ENCODE peak calls at places on chromosomes 7 and 10, in six cellular contexts. One of them, this sample, is unnamed.

GRCh38 chr7:134613623-134614347 is 32.9 kb upstream of the BPGM start:
- DNase-seq in HepG2: no peak
- DNase-seq in GM12892: no peak
- DNase-seq in GM12878: no peak
- DNase-seq in K562: no peak
- DNase-seq in H1: no peak
- DNase-seq in this sample: no peak

GRCh38 chr10:114094795-114095194 is 51.1 kb downstream of the ADRB1 start:
- DNase-seq in HepG2: no peak
- DNase-seq in GM12892: no peak
- DNase-seq in GM12878: no peak
- DNase-seq in K562: no peak
- DNase-seq in H1: no peak
- DNase-seq in this sample: no peak

GRCh38 chr10:30637881-30638467 is 8.4 kb upstream of the LYZL2 start:
- DNase-seq in HepG2: peak; percentile 86
- DNase-seq in GM12892: no peak
- DNase-seq in GM12878: no peak
- DNase-seq in K562: no peak
- DNase-seq in H1: no peak
- DNase-seq in this sample: no peak

GRCh38 chr10:118543714-118544400 is 51.6 kb downstream of the PRLHR start:
- DNase-seq in HepG2: peak; percentile 28
- DNase-seq in GM12892: no peak
- DNase-seq in GM12878: no peak
- DNase-seq in K562: peak; percentile 58
- DNase-seq in H1: no peak
- DNase-seq in this sample: peak; percentile 26

GRCh38 chr10:80133221-80133620 is 691 bp downstream of the PLAC9 start:
- DNase-seq in HepG2: no peak
- DNase-seq in GM12892: no peak
- DNase-seq in GM12878: no peak
- DNase-seq in K562: no peak
- DNase-seq in H1: no peak
- DNase-seq in this sample: no peak

GRCh38 chr10:117318909-117319308 is 56.3 kb downstream of the PDZD8 start:
- DNase-seq in HepG2: no peak
- DNase-seq in GM12892: no peak
- DNase-seq in GM12878: no peak
- DNase-seq in K562: no peak
- DNase-seq in H1: no peak
- DNase-seq in this sample: no peak

GRCh38 chr7:20019757-20020432 is 197.3 kb downstream of the MACC1 start:
- DNase-seq in HepG2: no peak
- DNase-seq in GM12892: no peak
- DNase-seq in GM12878: peak; percentile 50
- DNase-seq in K562: no peak
- DNase-seq in H1: peak; percentile 15
- DNase-seq in this sample: no peak

GRCh38 chr10:46255696-46256355 is 31.0 kb upstream of the ANTXRL start:
- DNase-seq in HepG2: peak; percentile 43
- DNase-seq in GM12892: no peak
- DNase-seq in GM12878: no peak
- DNase-seq in K562: peak; percentile 80
- DNase-seq in H1: peak; percentile 62
- DNase-seq in this sample: peak; percentile 38

GRCh38 chr10:130363899-130364298 is 227.7 kb downstream of the GLRX3 start:
- DNase-seq in HepG2: no peak
- DNase-seq in GM12892: no peak
- DNase-seq in GM12878: no peak
- DNase-seq in K562: no peak
- DNase-seq in H1: no peak
- DNase-seq in this sample: no peak

GRCh38 chr10:31075434-31075833 is 43.8 kb upstream of the ZNF438 start:
- DNase-seq in HepG2: no peak
- DNase-seq in GM12892: no peak
- DNase-seq in GM12878: no peak
- DNase-seq in K562: no peak
- DNase-seq in H1: no peak
- DNase-seq in this sample: no peak

GRCh38 chr10:131702521-131703356 is 198.1 kb upstream of the PPP2R2D start:
- DNase-seq in HepG2: no peak
- DNase-seq in GM12892: no peak
- DNase-seq in GM12878: no peak
- DNase-seq in K562: no peak
- DNase-seq in H1: no peak
- DNase-seq in this sample: no peak

GRCh38 chr10:124842721-124843120 is 41.1 kb downstream of the ABRAXAS2 start:
- DNase-seq in HepG2: no peak
- DNase-seq in GM12892: no peak
- DNase-seq in GM12878: no peak
- DNase-seq in K562: no peak
- DNase-seq in H1: no peak
- DNase-seq in this sample: no peak

GRCh38 chr7:55484834-55485233 is 87.5 kb downstream of the VOPP1 start:
- DNase-seq in HepG2: no peak
- DNase-seq in GM12892: no peak
- DNase-seq in GM12878: no peak
- DNase-seq in K562: no peak
- DNase-seq in H1: no peak
- DNase-seq in this sample: no peak

GRCh38 chr7:42128703-42129102 is 108.3 kb downstream of the GLI3 start:
- DNase-seq in HepG2: no peak
- DNase-seq in GM12892: no peak
- DNase-seq in GM12878: no peak
- DNase-seq in K562: no peak
- DNase-seq in H1: no peak
- DNase-seq in this sample: no peak

GRCh38 chr7:129784783-129785456 is 167.8 kb downstream of the UBE2H start:
- DNase-seq in HepG2: no peak
- DNase-seq in GM12892: no peak
- DNase-seq in GM12878: peak; percentile 15
- DNase-seq in K562: peak; percentile 79
- DNase-seq in H1: no peak
- DNase-seq in this sample: peak; percentile 66

GRCh38 chr7:156019308-156019707 is 207.0 kb upstream of the SHH start:
- DNase-seq in HepG2: no peak
- DNase-seq in GM12892: no peak
- DNase-seq in GM12878: no peak
- DNase-seq in K562: no peak
- DNase-seq in H1: no peak
- DNase-seq in this sample: no peak

GRCh38 chr7:94223375-94224084 is 171.2 kb upstream of the COL1A2 start:
- DNase-seq in HepG2: no peak
- DNase-seq in GM12892: no peak
- DNase-seq in GM12878: no peak
- DNase-seq in K562: no peak
- DNase-seq in H1: peak; percentile 71
- DNase-seq in this sample: no peak

GRCh38 chr7:5425507-5426225 is 2.0 kb upstream of the TNRC18 start:
- DNase-seq in HepG2: peak; percentile 88
- DNase-seq in GM12892: no peak
- DNase-seq in GM12878: no peak
- DNase-seq in K562: peak; percentile 71
- DNase-seq in H1: no peak
- DNase-seq in this sample: no peak

GRCh38 chr7:129866251-129866650 is 86.5 kb downstream of the UBE2H start:
- DNase-seq in HepG2: no peak
- DNase-seq in GM12892: no peak
- DNase-seq in GM12878: no peak
- DNase-seq in K562: no peak
- DNase-seq in H1: no peak
- DNase-seq in this sample: no peak

GRCh38 chr10:99854860-99855259 is 72.4 kb downstream of the ABCC2 start:
- DNase-seq in HepG2: peak; percentile 41
- DNase-seq in GM12892: no peak
- DNase-seq in GM12878: no peak
- DNase-seq in K562: peak; percentile 16
- DNase-seq in H1: no peak
- DNase-seq in this sample: no peak

GRCh38 chr7:157347217-157347904 is 10.6 kb downstream of the DNAJB6 start:
- DNase-seq in HepG2: no peak
- DNase-seq in GM12892: no peak
- DNase-seq in GM12878: no peak
- DNase-seq in K562: no peak
- DNase-seq in H1: no peak
- DNase-seq in this sample: no peak

GRCh38 chr7:32019008-32019578 is 51.1 kb downstream of the PDE1C start:
- DNase-seq in HepG2: peak; percentile 48
- DNase-seq in GM12892: no peak
- DNase-seq in GM12878: no peak
- DNase-seq in K562: no peak
- DNase-seq in H1: no peak
- DNase-seq in this sample: no peak

GRCh38 chr7:12913002-12913401 is 225.6 kb downstream of the ARL4A start:
- DNase-seq in HepG2: no peak
- DNase-seq in GM12892: no peak
- DNase-seq in GM12878: no peak
- DNase-seq in K562: peak; percentile 36
- DNase-seq in H1: no peak
- DNase-seq in this sample: no peak

GRCh38 chr10:121135512-121135911 is 284.4 kb downstream of the WDR11 start:
- DNase-seq in HepG2: no peak
- DNase-seq in GM12892: no peak
- DNase-seq in GM12878: no peak
- DNase-seq in K562: no peak
- DNase-seq in H1: no peak
- DNase-seq in this sample: no peak

GRCh38 chr7:44431091-44431608 is 59.3 kb downstream of the NUDCD3 start:
- DNase-seq in HepG2: peak; percentile 31
- DNase-seq in GM12892: peak; percentile 41
- DNase-seq in GM12878: no peak
- DNase-seq in K562: peak; percentile 38
- DNase-seq in H1: peak; percentile 15
- DNase-seq in this sample: peak; percentile 41

GRCh38 chr10:90031776-90032175 is 330.4 kb downstream of the KIF20B start:
- DNase-seq in HepG2: no peak
- DNase-seq in GM12892: no peak
- DNase-seq in GM12878: no peak
- DNase-seq in K562: no peak
- DNase-seq in H1: no peak
- DNase-seq in this sample: no peak

GRCh38 chr7:24054231-24054630 is 229.8 kb upstream of the NPY start:
- DNase-seq in HepG2: no peak
- DNase-seq in GM12892: no peak
- DNase-seq in GM12878: no peak
- DNase-seq in K562: no peak
- DNase-seq in H1: no peak
- DNase-seq in this sample: no peak

GRCh38 chr10:4514445-4515108 is 311.4 kb upstream of the AKR1E2 start:
- DNase-seq in HepG2: no peak
- DNase-seq in GM12892: peak; percentile 31
- DNase-seq in GM12878: peak; percentile 13
- DNase-seq in K562: no peak
- DNase-seq in H1: no peak
- DNase-seq in this sample: peak; percentile 26
- TF ChIP-seq TAF1 in HepG2: no peak
- TF ChIP-seq TAF1 in GM12892: no peak
- TF ChIP-seq TAF1 in GM12878: no peak
- TF ChIP-seq TAF1 in K562: no peak
- TF ChIP-seq TAF1 in H1: no peak
- TF ChIP-seq TAF1 in this sample: no peak

GRCh38 chr7:130910949-130911944 is 177.2 kb upstream of the KLF14 start:
- DNase-seq in HepG2: peak; percentile 28
- DNase-seq in GM12892: no peak
- DNase-seq in GM12878: no peak
- DNase-seq in K562: peak; percentile 32
- DNase-seq in H1: no peak
- DNase-seq in this sample: no peak
- TF ChIP-seq POLR2A in HepG2: no peak
- TF ChIP-seq POLR2A in GM12892: no peak
- TF ChIP-seq POLR2A in GM12878: no peak
- TF ChIP-seq POLR2A in K562: no peak
- TF ChIP-seq POLR2A in H1: peak; percentile 72
- TF ChIP-seq POLR2A in this sample: no peak

GRCh38 chr7:116582806-116583444 is 58.1 kb downstream of the CAV1 start:
- DNase-seq in HepG2: no peak
- DNase-seq in GM12892: no peak
- DNase-seq in GM12878: no peak
- DNase-seq in K562: no peak
- DNase-seq in H1: no peak
- DNase-seq in this sample: no peak
- TF ChIP-seq POLR2AphosphoS5 in HepG2: no peak
- TF ChIP-seq POLR2AphosphoS5 in GM12892: no peak
- TF ChIP-seq POLR2AphosphoS5 in GM12878: no peak
- TF ChIP-seq POLR2AphosphoS5 in K562: no peak
- TF ChIP-seq POLR2AphosphoS5 in H1: no peak
- TF ChIP-seq POLR2AphosphoS5 in this sample: no peak

GRCh38 chr7:17131060-17131345 is 167.4 kb upstream of the AHR start:
- DNase-seq in HepG2: peak; percentile 22
- DNase-seq in GM12892: no peak
- DNase-seq in GM12878: no peak
- DNase-seq in K562: no peak
- DNase-seq in H1: no peak
- DNase-seq in this sample: no peak

GRCh38 chr7:17131983-17132655 is 166.3 kb upstream of the AHR start:
- DNase-seq in HepG2: peak; percentile 54
- DNase-seq in GM12892: no peak
- DNase-seq in GM12878: no peak
- DNase-seq in K562: no peak
- DNase-seq in H1: no peak
- DNase-seq in this sample: no peak

GRCh38 chr7:17132726-17133125 is 165.7 kb upstream of the AHR start:
- DNase-seq in HepG2: no peak
- DNase-seq in GM12892: no peak
- DNase-seq in GM12878: no peak
- DNase-seq in K562: no peak
- DNase-seq in H1: no peak
- DNase-seq in this sample: no peak

GRCh38 chr7:17129218-17129617 is 169.2 kb upstream of the AHR start:
- DNase-seq in HepG2: no peak
- DNase-seq in GM12892: no peak
- DNase-seq in GM12878: no peak
- DNase-seq in K562: no peak
- DNase-seq in H1: no peak
- DNase-seq in this sample: no peak

DNA sequence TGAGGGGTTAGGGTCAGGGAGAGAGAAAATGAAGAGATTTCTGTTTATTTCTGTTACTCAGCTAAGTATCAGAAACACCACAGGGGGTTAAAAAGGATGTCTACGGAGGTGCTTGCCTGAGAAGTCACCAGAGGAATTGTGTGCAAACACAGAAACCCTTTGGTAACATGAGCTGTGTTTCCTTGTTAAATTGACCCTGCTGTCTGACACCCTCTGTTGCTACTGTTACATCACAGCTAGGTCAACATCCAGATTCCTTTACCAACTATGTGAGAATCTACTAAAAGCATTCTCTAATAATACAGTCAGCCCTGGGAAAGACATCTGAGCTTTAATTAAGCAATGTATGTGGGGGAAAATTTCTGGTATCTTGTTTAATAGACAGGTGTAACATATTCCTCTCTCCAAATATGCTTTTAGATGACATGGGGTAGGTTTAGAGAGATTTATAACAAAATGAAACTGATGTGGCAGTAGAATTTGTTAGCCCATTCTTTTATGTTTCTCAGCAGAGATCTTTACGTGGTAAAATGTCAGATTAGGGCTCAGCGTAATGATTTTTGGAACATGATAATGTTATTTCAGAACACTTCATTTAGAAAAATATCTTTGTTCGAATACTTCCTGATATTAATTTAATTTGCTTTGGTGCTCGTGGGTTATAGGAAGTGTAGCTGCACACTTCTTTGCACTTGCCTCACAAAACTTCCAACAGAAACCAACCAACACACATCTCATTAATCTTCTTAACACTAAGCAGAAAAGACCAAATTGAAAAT is 168.0 kb upstream of the AHR start:
- DNase-seq in HepG2: peak; percentile 98
- DNase-seq in GM12892: no peak
- DNase-seq in GM12878: no peak
- DNase-seq in K562: no peak
- DNase-seq in H1: no peak
- DNase-seq in this sample: no peak
- TF ChIP-seq TAF1 in HepG2: no peak
- TF ChIP-seq TAF1 in GM12892: no peak
- TF ChIP-seq TAF1 in GM12878: no peak
- TF ChIP-seq TAF1 in K562: no peak
- TF ChIP-seq TAF1 in H1: no peak
- TF ChIP-seq TAF1 in this sample: no peak